ENCODE peak calls at places on chromosomes 5 and 9, in five cellular contexts. J is lower leg skin, Z is testis, F is body of pancreas, W is IMR-90. H is an unnamed sample.

GRCh38 chr9:132647355-132647754 is 22.4 kb downstream of the DDX31 start:
- DNase-seq in F (no peak), J (no peak), Z (no peak), W (peak), H (no peak)

GRCh38 chr9:12712532-12712931 is 19.3 kb downstream of the TYRP1 start:
- DNase-seq in W (no peak), F (no peak), J (no peak), Z (no peak), H (no peak)

GRCh38 chr5:74409166-74409706 is 231.3 kb downstream of the ENC1 start:
- DNase-seq in W (no peak), J (no peak), Z (no peak), F (peak), H (no peak)

GRCh38 chr5:39219433-39219832 is at the start of gene FYB1:
- DNase-seq in J (no peak), Z (no peak), W (no peak), F (no peak), H (peak)

GRCh38 chr9:98118640-98119601 is at the start of gene TRIM14:
- DNase-seq in W (peak), Z (peak), F (peak), J (no peak), H (peak)

GRCh38 chr9:120619751-120620655 is 40.0 kb upstream of the CDK5RAP2 start:
- DNase-seq in Z (peak), J (no peak), W (peak), F (peak), H (peak)

GRCh38 chr5:139660916-139661814 is 13.0 kb downstream of the CXXC5 start:
- DNase-seq in Z (peak), F (peak), J (peak), W (peak), H (peak)

GRCh38 chr9:98010450-98010849 is 27.3 kb downstream of the ANP32B start:
- DNase-seq in Z (no peak), F (no peak), W (peak), J (no peak), H (no peak)

GRCh38 chr9:108182270-108182669 is 673.5 kb downstream of the ACTL7B start:
- DNase-seq in F (no peak), Z (no peak), W (no peak), J (no peak), H (no peak)

GRCh38 chr9:114177423-114178064 is 22.2 kb downstream of the COL27A1 start:
- DNase-seq in Z (no peak), W (peak), F (no peak), J (no peak), H (peak)

GRCh38 chr5:5419291-5420210 is 2.9 kb upstream of the ICE1 start:
- DNase-seq in F (no peak), W (peak), J (no peak), Z (no peak), H (no peak)

GRCh38 chr9:135590486-135591079 is 29.0 kb downstream of the PAEP start:
- DNase-seq in Z (peak), W (no peak), F (no peak), J (no peak), H (no peak)

DNA sequence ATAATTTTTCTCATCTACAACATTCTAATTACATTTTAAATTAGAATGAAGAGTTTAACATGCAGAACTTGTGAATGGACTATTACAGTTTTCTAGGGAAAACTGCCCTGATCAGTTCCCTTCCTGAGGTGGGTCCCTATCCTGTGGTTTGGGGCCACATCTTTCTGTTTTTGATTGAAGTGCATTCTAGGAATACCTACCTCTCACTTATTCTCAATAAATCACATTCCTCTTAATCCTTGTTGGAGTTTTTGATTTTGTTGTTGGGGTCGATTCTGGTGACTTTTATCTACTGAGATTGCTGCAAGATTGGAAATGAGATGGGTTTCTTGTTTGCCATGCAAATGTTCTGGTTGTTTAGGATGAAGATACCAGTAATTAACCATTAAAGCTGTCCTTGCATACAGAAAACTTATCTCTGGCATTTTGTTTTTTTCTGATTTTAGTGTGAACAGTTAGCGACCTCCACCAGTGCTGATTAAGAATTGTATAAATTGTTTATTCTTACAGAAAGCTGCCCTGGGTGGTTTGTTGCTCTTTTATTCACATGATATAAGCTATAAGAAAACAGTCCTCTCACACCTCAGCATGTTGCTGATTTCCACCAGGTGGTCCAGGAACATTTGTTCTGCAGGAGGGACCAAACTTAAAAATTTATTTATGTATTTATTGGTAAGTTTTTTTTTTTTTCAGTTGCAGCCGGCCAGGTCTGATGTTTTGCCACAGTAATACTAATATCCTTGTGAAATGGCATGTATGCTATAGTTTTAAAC is 269.9 kb downstream of the FANCC start:
- DNase-seq in F (no peak), Z (no peak), J (no peak), W (no peak), H (no peak)
- H3K4me3 ChIP-seq in F (no peak), Z (peak), J (no peak), W (peak), H (no peak)

DNA sequence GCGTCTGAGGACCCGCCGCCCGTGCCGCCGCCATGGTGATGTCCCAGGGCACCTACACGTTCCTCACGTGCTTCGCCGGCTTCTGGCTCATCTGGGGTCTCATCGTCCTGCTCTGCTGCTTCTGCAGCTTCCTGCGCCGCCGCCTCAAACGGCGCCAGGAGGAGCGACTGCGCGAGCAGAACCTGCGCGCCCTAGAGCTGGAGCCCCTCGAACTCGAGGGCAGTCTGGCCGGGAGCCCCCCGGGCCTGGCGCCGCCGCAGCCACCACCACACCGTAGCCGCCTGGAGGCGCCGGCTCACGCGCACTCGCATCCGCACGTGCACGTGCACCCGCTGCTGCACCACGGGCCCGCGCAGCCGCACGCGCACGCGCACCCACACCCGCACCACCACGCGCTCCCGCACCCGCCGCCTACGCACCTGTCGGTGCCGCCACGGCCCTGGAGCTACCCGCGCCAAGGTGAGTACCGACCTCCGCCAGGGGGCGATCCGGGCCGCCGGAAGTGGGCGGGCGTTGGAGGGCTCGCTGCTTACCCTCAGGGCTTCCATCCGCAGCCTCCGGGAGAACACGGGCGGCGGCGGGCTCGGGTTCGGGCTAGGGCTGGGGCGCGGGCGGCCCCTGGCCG is 8.5 kb downstream of the PRR7 start:
- DNase-seq in Z (peak), J (peak), F (peak), W (peak), H (peak)
- TF ChIP-seq POLR2A in Z (no peak), J (no peak), F (peak), W (no peak), H (no peak)

GRCh38 chr5:150281987-150282386 is 7.6 kb downstream of the CAMK2A start:
- DNase-seq in J (no peak), F (no peak), Z (no peak), W (no peak), H (no peak)

GRCh38 chr5:150278916-150279315 is 10.7 kb downstream of the CAMK2A start:
- DNase-seq in W (peak), J (no peak), Z (no peak), F (no peak), H (no peak)

GRCh38 chr5:150278046-150278760 is 11.4 kb downstream of the CAMK2A start:
- DNase-seq in F (no peak), J (no peak), W (peak), Z (no peak), H (no peak)

GRCh38 chr5:150277043-150277442 is 12.5 kb downstream of the CAMK2A start:
- DNase-seq in Z (no peak), F (no peak), J (no peak), W (no peak), H (no peak)

GRCh38 chr5:150279618-150280017 is 10.0 kb downstream of the CAMK2A start:
- DNase-seq in Z (no peak), J (no peak), W (no peak), F (no peak), H (no peak)
- TF ChIP-seq CTCF in Z (no peak), J (no peak), W (no peak), F (no peak), H (no peak)

DNA sequence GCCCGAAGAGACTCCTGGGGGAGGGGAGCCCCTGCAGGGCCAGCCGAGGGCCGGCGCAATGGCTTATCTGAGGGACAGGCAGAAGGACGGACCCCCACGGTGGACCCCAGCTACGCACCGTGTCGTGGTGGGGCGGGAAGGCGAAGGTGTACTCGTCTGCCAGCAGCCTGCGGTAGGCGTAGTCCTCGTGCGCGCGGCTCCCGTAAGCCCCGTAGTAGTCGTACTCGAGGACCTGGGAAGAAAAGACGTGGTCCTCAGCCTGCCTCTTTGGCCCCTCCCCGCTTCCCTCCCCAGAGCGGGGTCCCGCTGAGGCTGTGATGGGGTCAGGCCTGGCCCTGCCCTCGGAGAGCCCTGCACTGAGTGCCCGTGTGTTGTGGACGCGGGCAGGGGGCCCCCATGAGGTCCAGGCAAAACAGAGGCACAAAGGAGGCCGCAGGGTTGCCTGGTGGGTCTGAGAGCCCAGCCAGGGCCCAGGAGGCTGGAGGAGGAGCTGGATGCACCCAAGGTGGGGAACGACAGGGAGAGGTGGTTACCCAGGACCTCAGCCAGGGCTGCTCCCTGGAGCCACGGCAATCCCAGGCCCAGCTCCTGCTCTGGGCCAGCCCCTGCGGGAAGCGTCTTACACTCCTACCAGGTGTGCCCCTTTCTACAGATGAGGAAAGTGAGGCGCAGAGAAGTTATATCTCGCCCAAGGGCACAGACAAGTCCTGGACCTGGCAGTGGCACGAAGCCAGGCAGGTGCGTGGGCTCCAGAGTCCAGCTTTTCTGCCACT is 35.2 kb downstream of the SARDH start:
- DNase-seq in Z (no peak), J (no peak), W (no peak), F (no peak), H (no peak)
- H3K4me3 ChIP-seq in Z (peak), J (no peak), W (no peak), F (no peak), H (peak)

DNA sequence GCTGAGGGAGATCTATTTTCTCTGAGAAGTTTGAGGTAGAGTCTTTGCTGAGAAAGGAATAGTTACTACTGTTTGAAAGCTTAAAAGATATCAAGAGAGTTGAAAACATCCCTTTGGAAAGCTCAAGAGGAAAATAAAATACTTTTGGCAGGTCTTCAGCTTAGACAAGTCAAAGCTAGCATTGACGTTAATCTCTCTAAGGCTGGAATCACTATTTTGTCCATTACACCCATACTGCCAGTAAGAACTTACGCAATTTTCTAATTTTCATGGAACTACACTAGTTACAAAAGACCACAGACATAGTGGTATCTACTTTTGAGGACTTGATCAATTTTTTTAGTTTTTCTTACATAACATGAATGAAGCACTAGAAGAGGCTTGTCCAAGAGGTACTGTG is 494.9 kb downstream of the PSAT1 start:
- DNase-seq in W (no peak), J (no peak), F (no peak), Z (no peak), H (no peak)
- TF ChIP-seq POLR2A in W (no peak), J (no peak), F (no peak), Z (no peak), H (no peak)

DNA sequence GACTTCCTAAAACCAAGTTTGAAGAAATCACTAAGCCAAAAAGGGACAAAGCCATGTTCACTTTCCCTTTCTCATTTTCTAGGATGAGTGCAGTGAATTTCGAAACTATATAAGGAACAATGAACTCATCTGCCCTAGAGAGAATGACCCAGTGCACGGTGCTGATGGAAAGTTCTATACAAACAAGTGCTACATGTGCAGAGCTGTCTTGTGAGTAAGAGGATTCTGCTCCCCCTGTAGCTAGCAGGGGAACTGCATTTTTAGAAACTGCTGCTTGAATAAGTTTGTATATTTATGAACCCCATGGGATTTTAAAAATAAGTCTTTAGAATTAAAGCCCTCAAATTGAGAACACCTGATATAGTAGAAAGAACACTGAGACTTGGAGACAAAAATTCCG is 42.7 kb upstream of the SPINK14 start:
- DNase-seq in J (no peak), F (no peak), W (peak), Z (no peak), H (no peak)
- TF ChIP-seq CTCF in J (no peak), F (no peak), W (no peak), Z (no peak), H (no peak)